ENCODE peak calls at places on chromosomes 16 and 17, in seven cellular contexts. One of them, this sample, is unnamed.

GRCh38 chr16:50611995-50612848 is 64.0 kb downstream of the NKD1 start:
- DNase-seq in AG09309: no peak
- DNase-seq in lower lobe of right lung: no peak
- DNase-seq in GM13977: no peak
- DNase-seq in fibroblast of lung: no peak
- DNase-seq in fibroblast of pulmonary artery: no peak
- DNase-seq in brain microvascular endothelial cell: no peak
- DNase-seq in this sample: no peak

GRCh38 chr16:28289106-28289505 is 3.2 kb upstream of the SBK1 start:
- DNase-seq in AG09309: no peak
- DNase-seq in lower lobe of right lung: no peak
- DNase-seq in GM13977: no peak
- DNase-seq in fibroblast of lung: no peak
- DNase-seq in fibroblast of pulmonary artery: no peak
- DNase-seq in brain microvascular endothelial cell: no peak
- DNase-seq in this sample: no peak

GRCh38 chr17:77424585-77425344 is 284.0 kb downstream of the SEC14L1 start:
- DNase-seq in AG09309: no peak
- DNase-seq in lower lobe of right lung: peak; percentile 85
- DNase-seq in GM13977: no peak
- DNase-seq in fibroblast of lung: peak; percentile 95
- DNase-seq in fibroblast of pulmonary artery: peak; percentile 99
- DNase-seq in brain microvascular endothelial cell: peak; percentile 89
- DNase-seq in this sample: no peak

GRCh38 chr17:61058066-61058465 is 341.6 kb upstream of the TBX2 start:
- DNase-seq in AG09309: no peak
- DNase-seq in lower lobe of right lung: no peak
- DNase-seq in GM13977: no peak
- DNase-seq in fibroblast of lung: no peak
- DNase-seq in fibroblast of pulmonary artery: no peak
- DNase-seq in brain microvascular endothelial cell: no peak
- DNase-seq in this sample: no peak

GRCh38 chr17:81429813-81430510 is 34.7 kb downstream of the BAHCC1 start:
- DNase-seq in AG09309: no peak
- DNase-seq in lower lobe of right lung: no peak
- DNase-seq in GM13977: no peak
- DNase-seq in fibroblast of lung: no peak
- DNase-seq in fibroblast of pulmonary artery: peak; percentile 38
- DNase-seq in brain microvascular endothelial cell: no peak
- DNase-seq in this sample: no peak

GRCh38 chr16:88977028-88977844 is at the start of gene CBFA2T3:
- DNase-seq in AG09309: no peak
- DNase-seq in lower lobe of right lung: peak; percentile 87
- DNase-seq in GM13977: no peak
- DNase-seq in fibroblast of lung: no peak
- DNase-seq in fibroblast of pulmonary artery: peak; percentile 13
- DNase-seq in brain microvascular endothelial cell: no peak
- DNase-seq in this sample: no peak

GRCh38 chr17:48440660-48441059 is 10.6 kb upstream of the SKAP1 start:
- DNase-seq in AG09309: no peak
- DNase-seq in lower lobe of right lung: no peak
- DNase-seq in GM13977: no peak
- DNase-seq in fibroblast of lung: no peak
- DNase-seq in fibroblast of pulmonary artery: no peak
- DNase-seq in brain microvascular endothelial cell: no peak
- DNase-seq in this sample: no peak

GRCh38 chr16:82935781-82936180 is 309.0 kb downstream of the CDH13 start:
- DNase-seq in AG09309: no peak
- DNase-seq in lower lobe of right lung: no peak
- DNase-seq in GM13977: no peak
- DNase-seq in fibroblast of lung: no peak
- DNase-seq in fibroblast of pulmonary artery: no peak
- DNase-seq in brain microvascular endothelial cell: no peak
- DNase-seq in this sample: no peak

GRCh38 chr17:1730345-1731193 is 6.1 kb downstream of the WDR81 start:
- DNase-seq in AG09309: no peak
- DNase-seq in lower lobe of right lung: peak; percentile 84
- DNase-seq in GM13977: no peak
- DNase-seq in fibroblast of lung: peak; percentile 70
- DNase-seq in fibroblast of pulmonary artery: peak; percentile 90
- DNase-seq in brain microvascular endothelial cell: peak; percentile 77
- DNase-seq in this sample: peak; percentile 62

GRCh38 chr17:64005734-64006167 is 7.6 kb downstream of the PRR29 start:
- DNase-seq in AG09309: no peak
- DNase-seq in lower lobe of right lung: peak; percentile 64
- DNase-seq in GM13977: peak; percentile 8
- DNase-seq in fibroblast of lung: no peak
- DNase-seq in fibroblast of pulmonary artery: no peak
- DNase-seq in brain microvascular endothelial cell: no peak
- DNase-seq in this sample: no peak

DNA sequence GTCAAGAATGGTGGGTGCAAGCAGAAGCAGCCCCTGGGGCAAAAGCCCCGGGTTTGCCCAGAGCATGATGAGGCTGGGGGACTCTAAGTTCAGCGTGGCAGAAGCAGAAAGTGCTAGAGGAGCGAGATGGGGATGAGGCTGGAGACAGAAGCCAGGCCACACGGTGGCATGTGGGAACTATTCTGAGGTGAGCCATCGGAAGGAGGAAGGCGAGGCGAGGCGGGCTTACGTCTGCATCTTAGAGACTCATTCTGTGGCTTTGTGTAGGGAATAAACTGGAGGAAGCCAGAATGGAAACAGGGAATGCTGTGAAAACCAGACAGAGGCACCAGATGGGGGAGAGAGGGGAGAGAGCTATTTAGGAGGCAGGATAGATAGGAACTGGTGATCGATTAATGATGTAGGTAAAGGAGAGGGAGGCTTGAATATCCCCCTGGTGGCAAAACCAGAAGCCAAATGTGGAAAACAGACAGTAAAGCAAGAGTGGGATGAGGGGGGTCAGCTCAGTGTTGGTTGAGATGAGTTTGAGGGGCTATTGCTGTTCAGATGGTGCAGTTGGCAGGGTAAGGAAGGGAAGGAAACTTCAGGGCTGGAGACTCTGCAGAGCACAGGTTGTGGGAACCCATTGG is 3.1 kb upstream of the TNFSF13 start:
- DNase-seq in AG09309: no peak
- DNase-seq in lower lobe of right lung: no peak
- DNase-seq in GM13977: no peak
- DNase-seq in fibroblast of lung: no peak
- DNase-seq in fibroblast of pulmonary artery: no peak
- DNase-seq in brain microvascular endothelial cell: no peak
- DNase-seq in this sample: no peak
- TF ChIP-seq CTCF in AG09309: peak; percentile 23
- TF ChIP-seq CTCF in lower lobe of right lung: no peak
- TF ChIP-seq CTCF in GM13977: no peak
- TF ChIP-seq CTCF in fibroblast of lung: peak; percentile 4
- TF ChIP-seq CTCF in fibroblast of pulmonary artery: peak; percentile 14
- TF ChIP-seq CTCF in brain microvascular endothelial cell: peak; percentile 25
- TF ChIP-seq CTCF in this sample: peak; percentile 30

GRCh38 chr17:17661834-17662233 is 19.4 kb upstream of the RAI1 start:
- DNase-seq in AG09309: no peak
- DNase-seq in lower lobe of right lung: no peak
- DNase-seq in GM13977: no peak
- DNase-seq in fibroblast of lung: no peak
- DNase-seq in fibroblast of pulmonary artery: no peak
- DNase-seq in brain microvascular endothelial cell: no peak
- DNase-seq in this sample: no peak
- TF ChIP-seq CTCF in AG09309: no peak
- TF ChIP-seq CTCF in lower lobe of right lung: no peak
- TF ChIP-seq CTCF in GM13977: peak; percentile 5
- TF ChIP-seq CTCF in fibroblast of lung: no peak
- TF ChIP-seq CTCF in fibroblast of pulmonary artery: peak; percentile 11
- TF ChIP-seq CTCF in brain microvascular endothelial cell: peak; percentile 45
- TF ChIP-seq CTCF in this sample: no peak

GRCh38 chr17:10683853-10684252 is 13.5 kb downstream of the SCO1 start:
- DNase-seq in AG09309: peak; percentile 28
- DNase-seq in lower lobe of right lung: no peak
- DNase-seq in GM13977: no peak
- DNase-seq in fibroblast of lung: peak; percentile 26
- DNase-seq in fibroblast of pulmonary artery: peak; percentile 59
- DNase-seq in brain microvascular endothelial cell: no peak
- DNase-seq in this sample: peak; percentile 22
- TF ChIP-seq CTCF in AG09309: peak; percentile 58
- TF ChIP-seq CTCF in lower lobe of right lung: peak; percentile 35
- TF ChIP-seq CTCF in GM13977: peak; percentile 50
- TF ChIP-seq CTCF in fibroblast of lung: peak; percentile 23
- TF ChIP-seq CTCF in fibroblast of pulmonary artery: peak; percentile 53
- TF ChIP-seq CTCF in brain microvascular endothelial cell: peak; percentile 48
- TF ChIP-seq CTCF in this sample: peak; percentile 71

GRCh38 chr17:65800655-65801054 is 239.2 kb upstream of the AXIN2 start:
- DNase-seq in AG09309: no peak
- DNase-seq in lower lobe of right lung: no peak
- DNase-seq in GM13977: no peak
- DNase-seq in fibroblast of lung: peak; percentile 29
- DNase-seq in fibroblast of pulmonary artery: no peak
- DNase-seq in brain microvascular endothelial cell: no peak
- DNase-seq in this sample: no peak

GRCh38 chr17:65799454-65799853 is 238.0 kb upstream of the AXIN2 start:
- DNase-seq in AG09309: no peak
- DNase-seq in lower lobe of right lung: no peak
- DNase-seq in GM13977: no peak
- DNase-seq in fibroblast of lung: no peak
- DNase-seq in fibroblast of pulmonary artery: no peak
- DNase-seq in brain microvascular endothelial cell: no peak
- DNase-seq in this sample: no peak

GRCh38 chr17:65799869-65800268 is 238.4 kb upstream of the AXIN2 start:
- DNase-seq in AG09309: no peak
- DNase-seq in lower lobe of right lung: no peak
- DNase-seq in GM13977: no peak
- DNase-seq in fibroblast of lung: no peak
- DNase-seq in fibroblast of pulmonary artery: no peak
- DNase-seq in brain microvascular endothelial cell: no peak
- DNase-seq in this sample: no peak

GRCh38 chr17:65797101-65797500 is 235.7 kb upstream of the AXIN2 start:
- DNase-seq in AG09309: no peak
- DNase-seq in lower lobe of right lung: no peak
- DNase-seq in GM13977: no peak
- DNase-seq in fibroblast of lung: no peak
- DNase-seq in fibroblast of pulmonary artery: no peak
- DNase-seq in brain microvascular endothelial cell: no peak
- DNase-seq in this sample: no peak

DNA sequence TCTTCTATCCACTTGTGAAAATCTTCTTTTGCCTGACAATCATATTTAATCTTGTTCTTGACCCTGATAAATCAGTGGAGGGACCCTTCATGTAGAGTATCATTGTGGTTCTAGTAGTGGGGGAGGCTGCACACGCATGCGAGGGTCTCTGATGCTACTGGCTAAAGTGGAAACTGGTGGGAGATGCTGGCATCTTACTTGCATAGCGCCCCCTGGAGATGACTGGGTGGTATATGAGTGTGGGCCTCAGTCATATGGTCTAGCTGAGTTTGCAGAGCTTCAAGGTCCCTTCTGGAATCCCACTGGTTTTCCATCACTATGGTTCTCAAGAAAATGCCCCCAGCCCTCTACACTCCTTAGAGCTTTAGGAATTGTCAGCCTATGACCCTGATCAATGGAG is 236.4 kb upstream of the AXIN2 start:
- DNase-seq in AG09309: no peak
- DNase-seq in lower lobe of right lung: no peak
- DNase-seq in GM13977: no peak
- DNase-seq in fibroblast of lung: no peak
- DNase-seq in fibroblast of pulmonary artery: no peak
- DNase-seq in brain microvascular endothelial cell: no peak
- DNase-seq in this sample: no peak
- TF ChIP-seq CTCF in AG09309: no peak
- TF ChIP-seq CTCF in lower lobe of right lung: no peak
- TF ChIP-seq CTCF in GM13977: peak; percentile 12
- TF ChIP-seq CTCF in fibroblast of lung: no peak
- TF ChIP-seq CTCF in fibroblast of pulmonary artery: peak; percentile 38
- TF ChIP-seq CTCF in brain microvascular endothelial cell: peak; percentile 61
- TF ChIP-seq CTCF in this sample: peak; percentile 31